ENCODE peak calls at places on chromosomes 5 and 9, in six cellular contexts. H is RWPE2, Y is A549, A is AG04450, B is heart right ventricle, T is mesendoderm. M is an unnamed sample.

GRCh38 chr5:14250094-14250777 is 107.1 kb downstream of the TRIO start:
- DNase-seq in A (peak), Y (peak), T (peak), B (peak), H (no peak), M (no peak)

GRCh38 chr5:89204766-89205165 is 321.8 kb upstream of the MEF2C start:
- DNase-seq in T (no peak), B (no peak), H (no peak), Y (no peak), A (no peak), M (no peak)

GRCh38 chr5:61496406-61497307 is 164.6 kb downstream of the ZSWIM6 start:
- DNase-seq in A (no peak), H (no peak), B (no peak), T (peak), Y (no peak), M (no peak)

GRCh38 chr5:78803386-78803785 is 154.8 kb upstream of the LHFPL2 start:
- DNase-seq in Y (no peak), A (no peak), H (no peak), B (peak), T (no peak), M (no peak)

GRCh38 chr5:34412769-34413168 is 243.4 kb upstream of the RAI14 start:
- DNase-seq in B (no peak), Y (no peak), H (no peak), T (peak), A (no peak), M (peak)

GRCh38 chr5:172910828-172911627 is 48.2 kb upstream of the RPL26L1 start:
- DNase-seq in T (peak), H (no peak), B (peak), Y (peak), A (no peak), M (peak)

GRCh38 chr5:122673343-122673742 is 101.5 kb upstream of the SNX2 start:
- DNase-seq in Y (no peak), H (no peak), T (no peak), A (no peak), B (peak), M (no peak)

GRCh38 chr9:125493861-125494554 is 213.0 kb downstream of the MAPKAP1 start:
- DNase-seq in T (no peak), B (no peak), Y (no peak), A (no peak), H (no peak), M (no peak)

GRCh38 chr9:121765021-121765950 is 113.9 kb downstream of the DAB2IP start:
- DNase-seq in A (peak), Y (peak), B (peak), T (no peak), H (no peak), M (peak)

GRCh38 chr5:93578813-93579560 is 2.0 kb downstream of the NR2F1-AS1 start:
- DNase-seq in Y (no peak), A (no peak), B (peak), T (no peak), H (peak), M (peak)

GRCh38 chr5:39333104-39333503 is 31.2 kb downstream of the C9 start:
- DNase-seq in H (no peak), T (no peak), Y (no peak), A (no peak), B (no peak), M (no peak)

GRCh38 chr5:52987711-52988329 is 1.3 kb upstream of the ITGA2 start:
- DNase-seq in H (peak), A (no peak), B (no peak), Y (peak), T (peak), M (peak)

GRCh38 chr5:68333649-68334549 is 118.3 kb downstream of the PIK3R1 start:
- DNase-seq in A (peak), B (no peak), H (no peak), T (no peak), Y (peak), M (peak)

DNA sequence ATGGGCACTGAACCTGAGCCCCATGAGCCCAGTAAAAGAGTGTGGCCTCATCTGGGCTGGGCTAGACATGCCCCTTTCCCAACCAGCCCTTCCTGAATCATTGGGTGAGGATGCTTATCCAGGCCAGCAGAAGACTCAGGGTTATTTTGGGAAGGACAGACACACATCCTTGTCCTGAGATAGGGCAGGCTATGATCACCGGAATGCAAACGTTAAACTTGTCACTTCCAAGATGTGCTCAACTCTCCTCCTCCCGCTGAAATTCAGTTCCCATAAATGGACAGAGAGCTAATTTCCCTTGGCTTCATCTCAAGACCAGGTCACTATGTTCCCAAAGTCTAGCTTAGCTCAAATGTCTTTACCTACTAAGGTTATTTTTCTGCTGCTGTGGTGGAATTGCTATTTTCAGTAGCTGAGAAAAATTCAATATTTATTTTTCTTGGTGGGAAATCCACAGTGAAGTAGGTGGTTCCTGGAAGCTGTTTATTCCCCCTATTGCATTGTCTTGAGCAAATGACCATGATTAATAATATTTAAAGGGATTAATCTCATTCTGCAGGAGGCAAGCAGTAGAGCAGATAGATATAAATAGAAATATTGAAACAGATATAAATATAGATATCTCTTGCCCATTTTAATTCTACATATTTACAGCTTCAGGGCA is 70.0 kb downstream of the NXNL2 start:
- DNase-seq in A (no peak), T (no peak), B (no peak), H (no peak), Y (no peak), M (no peak)
- H3K27ac ChIP-seq in A (no peak), T (no peak), B (peak), H (no peak), Y (no peak), M (no peak)

DNA sequence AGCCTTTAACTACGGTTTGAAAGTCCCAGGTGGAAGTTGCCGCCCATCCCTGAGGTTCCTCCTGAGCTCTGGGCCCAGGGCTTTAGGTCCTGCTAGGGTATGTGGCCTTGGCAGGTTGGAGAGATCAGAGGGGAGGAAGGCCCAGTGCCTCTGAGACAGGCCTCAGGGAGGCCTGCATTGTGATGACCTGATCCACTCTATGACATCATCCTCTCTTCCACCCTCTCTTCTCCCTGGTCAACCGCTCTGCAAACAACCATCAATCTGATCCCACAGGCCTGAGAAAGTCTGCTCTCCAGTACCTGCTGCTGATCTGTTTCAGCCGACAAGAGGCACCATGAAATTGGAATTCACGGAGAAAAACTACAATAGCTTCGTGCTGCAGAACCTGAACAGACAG is at the start of gene CCIN:
- DNase-seq in A (no peak), T (peak), B (no peak), Y (no peak), H (no peak), M (no peak)
- H3K27ac ChIP-seq in A (no peak), T (no peak), B (no peak), Y (no peak), H (no peak), M (no peak)

GRCh38 chr9:107214381-107214780 is 68.7 kb upstream of the RAD23B start:
- DNase-seq in T (no peak), Y (no peak), B (no peak), H (no peak), A (no peak), M (no peak)

GRCh38 chr9:107215381-107215780 is 67.7 kb upstream of the RAD23B start:
- DNase-seq in Y (no peak), H (no peak), B (no peak), T (no peak), A (no peak), M (peak)

GRCh38 chr9:107213561-107214028 is 69.5 kb upstream of the RAD23B start:
- DNase-seq in Y (peak), H (no peak), B (no peak), T (peak), A (peak), M (peak)

GRCh38 chr9:107216331-107216730 is 66.7 kb upstream of the RAD23B start:
- DNase-seq in B (no peak), H (no peak), T (no peak), A (no peak), Y (no peak), M (no peak)

DNA sequence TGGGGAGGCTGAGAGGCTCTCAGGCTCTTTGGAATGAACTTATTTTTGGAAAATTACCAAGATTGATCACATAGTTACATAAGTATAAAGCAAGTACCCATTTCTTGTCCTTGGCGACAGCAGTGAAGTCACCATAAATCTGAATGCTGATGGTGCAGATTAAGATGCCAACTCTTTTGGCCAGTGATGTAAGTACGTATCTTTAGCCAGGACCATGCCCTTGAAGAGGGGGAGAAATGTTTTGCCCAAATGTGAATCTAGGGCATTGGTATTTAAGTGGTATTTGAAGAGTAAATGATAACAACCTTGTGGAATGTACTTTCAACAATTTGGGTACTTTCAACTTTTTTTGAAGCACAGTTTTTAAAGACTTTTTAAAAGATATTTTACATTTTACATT is 68.2 kb upstream of the RAD23B start:
- DNase-seq in H (no peak), A (no peak), B (no peak), Y (no peak), T (no peak), M (peak)
- H3K27ac ChIP-seq in H (peak), A (no peak), B (no peak), Y (peak), T (no peak), M (no peak)

GRCh38 chr5:76292923-76293322 is 110.2 kb upstream of the IQGAP2 start:
- DNase-seq in A (no peak), B (no peak), H (no peak), Y (no peak), T (no peak), M (no peak)
- H3K27ac ChIP-seq in A (no peak), B (no peak), H (no peak), Y (no peak), T (no peak), M (no peak)

DNA sequence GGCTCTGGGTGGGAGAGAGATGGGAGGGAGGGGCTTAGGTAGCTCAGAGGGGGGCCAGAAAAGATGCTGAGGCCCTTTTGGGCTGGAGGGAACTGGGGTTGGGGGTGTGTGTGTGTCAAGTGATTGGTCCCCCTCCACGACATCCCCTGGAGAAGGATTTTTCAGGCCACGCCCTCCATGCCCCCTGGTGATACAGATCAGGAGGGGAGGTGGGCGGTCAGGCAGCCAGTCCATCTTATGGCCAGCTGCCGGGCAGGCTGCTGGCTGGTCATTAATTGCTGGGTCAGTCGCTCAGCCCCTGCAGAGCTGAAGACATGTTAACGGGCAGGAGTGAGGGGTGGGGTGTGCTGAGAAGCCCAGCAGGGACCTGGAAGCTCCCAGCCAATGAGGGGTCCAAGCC is 19.4 kb downstream of the PDGFRB start:
- DNase-seq in T (no peak), Y (no peak), H (no peak), B (no peak), A (no peak), M (no peak)
- H3K27ac ChIP-seq in T (no peak), Y (peak), H (no peak), B (peak), A (peak), M (no peak)

DNA sequence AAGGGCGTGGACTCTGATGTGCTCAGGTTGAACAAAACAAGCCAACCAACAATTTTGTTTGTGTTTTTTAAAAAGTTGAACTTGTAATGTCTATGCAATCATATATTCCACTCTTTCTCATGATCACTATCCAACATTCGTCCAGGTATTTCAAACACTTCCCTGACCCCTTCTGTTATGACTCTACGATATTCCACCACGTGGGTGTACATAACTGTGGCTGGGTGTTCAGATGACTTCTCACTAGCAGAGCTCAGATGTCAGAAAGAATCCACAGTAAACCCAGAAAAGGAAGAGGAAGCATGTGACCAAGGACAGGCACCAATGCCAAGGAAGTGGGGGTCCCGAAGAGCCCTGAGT is 19.9 kb downstream of the PTPN3 start:
- DNase-seq in Y (no peak), B (no peak), H (no peak), A (no peak), T (no peak), M (no peak)
- H3K27ac ChIP-seq in Y (peak), B (no peak), H (peak), A (no peak), T (no peak), M (peak)

GRCh38 chr5:131786900-131787692 is 9.7 kb downstream of the FNIP1 start:
- DNase-seq in H (no peak), B (no peak), A (no peak), Y (no peak), T (no peak), M (no peak)

GRCh38 chr5:131782717-131783116 is 14.1 kb downstream of the FNIP1 start:
- DNase-seq in B (no peak), T (no peak), Y (no peak), A (no peak), H (no peak), M (no peak)

GRCh38 chr5:131783874-131784273 is 12.9 kb downstream of the FNIP1 start:
- DNase-seq in A (no peak), T (no peak), H (no peak), B (no peak), Y (no peak), M (no peak)

GRCh38 chr5:131786036-131786435 is 10.8 kb downstream of the FNIP1 start:
- DNase-seq in T (no peak), B (no peak), A (no peak), Y (no peak), H (no peak), M (no peak)

DNA sequence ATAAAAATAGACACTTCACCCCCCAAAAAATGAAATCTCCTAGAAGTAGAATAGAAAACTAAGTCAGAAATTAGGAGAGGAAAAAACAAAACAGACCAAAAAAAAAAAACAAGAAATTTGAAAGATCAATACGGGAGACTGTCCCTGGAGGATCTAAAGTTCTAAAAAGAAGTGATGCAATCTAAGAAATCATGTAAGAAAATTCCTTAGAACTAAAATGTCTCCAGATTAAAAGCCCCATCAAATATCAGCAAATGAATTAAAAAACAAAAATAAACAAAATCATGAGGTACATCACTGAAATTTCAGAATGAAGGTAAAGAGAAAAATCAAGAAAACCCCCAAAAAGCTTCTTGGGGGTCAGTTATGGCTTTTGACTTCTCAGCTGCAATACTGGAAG is 13.5 kb downstream of the FNIP1 start:
- DNase-seq in B (no peak), A (no peak), H (no peak), Y (no peak), T (no peak), M (no peak)
- H3K27ac ChIP-seq in B (no peak), A (no peak), H (no peak), Y (no peak), T (no peak), M (no peak)

GRCh38 chr5:36153727-36154126 is 1.8 kb downstream of the SKP2 start:
- DNase-seq in H (no peak), A (no peak), B (no peak), Y (no peak), T (no peak), M (no peak)

GRCh38 chr5:36153299-36153677 is 1.4 kb downstream of the SKP2 start:
- DNase-seq in H (no peak), Y (no peak), B (no peak), A (no peak), T (no peak), M (no peak)

GRCh38 chr5:36151434-36152323 is at the start of the genes LMBRD2 and SKP2:
- DNase-seq in T (peak), Y (peak), H (peak), B (peak), A (peak), M (peak)

GRCh38 chr5:36152324-36153298 is 700 bp downstream of the SKP2 start:
- DNase-seq in H (no peak), A (no peak), T (peak), B (no peak), Y (no peak), M (peak)

DNA sequence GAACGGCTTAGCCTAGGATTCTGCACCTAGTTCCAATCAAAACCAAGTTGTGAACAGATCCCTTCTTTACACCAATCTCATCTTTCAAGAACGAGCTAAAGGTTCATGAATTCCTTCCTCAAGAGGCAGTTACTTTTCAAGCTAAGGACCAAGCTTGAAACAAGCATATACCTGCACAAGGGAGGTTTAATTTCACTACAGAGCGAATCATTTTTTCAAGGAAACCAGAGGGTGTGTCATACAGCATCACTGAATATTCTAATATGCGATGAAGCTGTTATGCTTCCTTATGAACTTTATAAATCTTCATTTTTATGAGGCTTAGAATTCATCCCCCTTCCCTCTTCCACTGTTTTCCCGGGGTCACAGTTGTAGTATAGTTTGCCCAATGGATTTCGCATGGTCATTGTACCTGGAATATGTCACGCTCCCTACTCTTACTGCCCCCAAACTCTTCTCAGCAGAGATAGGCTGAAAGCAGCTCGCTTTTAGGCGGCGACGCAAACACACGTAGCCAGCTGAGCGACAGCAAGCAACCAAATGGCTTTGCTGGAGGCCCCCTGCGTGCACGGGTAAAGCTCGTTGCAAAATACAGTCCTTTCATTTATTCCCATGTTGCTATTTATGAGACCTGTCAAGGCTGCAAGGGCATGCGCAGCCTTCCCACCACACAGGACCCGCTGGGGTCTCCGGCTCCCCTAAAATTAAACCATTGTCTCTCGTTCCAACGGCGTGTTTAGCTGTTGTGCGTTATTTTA is 832 bp downstream of the LMBRD2 start:
- DNase-seq in Y (peak), T (peak), H (no peak), B (peak), A (no peak), M (peak)
- H3K27ac ChIP-seq in Y (peak), T (no peak), H (peak), B (peak), A (no peak), M (peak)

M was measured in PC-3.